ENCODE peak calls at places on chromosomes 16 and 17, in seven cellular contexts. C, H, E, F, W, T and B are unnamed samples.

GRCh38 chr17:12537436-12537835 is 128.3 kb upstream of the MYOCD start:
- DNase-seq in T (no peak), C (no peak), W (no peak), H (no peak), E (no peak), F (no peak), B (no peak)

GRCh38 chr16:30355954-30356308 is 823 bp upstream of the CD2BP2 start:
- DNase-seq in H (no peak), E (no peak), F (no peak), C (no peak), W (no peak), T (no peak), B (no peak)

GRCh38 chr17:38750044-38750311 is 1.8 kb upstream of the PCGF2 start:
- DNase-seq in W (no peak), F (no peak), C (no peak), H (no peak), E (no peak), T (no peak), B (no peak)

GRCh38 chr17:7782237-7782636 is 51.8 kb upstream of the KDM6B start:
- DNase-seq in C (peak; percentile 42), F (no peak), H (peak; percentile 11), W (no peak), T (peak; percentile 5), E (no peak), B (no peak)

GRCh38 chr16:10520869-10521578 is 59.4 kb downstream of the EMP2 start:
- DNase-seq in T (no peak), F (no peak), E (no peak), C (no peak), H (no peak), W (no peak), B (no peak)

GRCh38 chr17:58956997-58957724 is 149.5 kb downstream of the TRIM37 start:
- DNase-seq in C (no peak), F (no peak), E (no peak), H (peak; percentile 86), W (no peak), T (no peak), B (no peak)

GRCh38 chr16:57042157-57043111 is 49.9 kb upstream of the CPNE2 start:
- DNase-seq in F (no peak), T (no peak), E (no peak), H (no peak), C (no peak), W (no peak), B (no peak)

GRCh38 chr17:53058031-53058430 is 764.7 kb upstream of the KIF2B start:
- DNase-seq in C (no peak), W (no peak), T (no peak), H (no peak), E (no peak), F (no peak), B (no peak)

GRCh38 chr17:18225562-18226283 is at the start of gene LLGL1:
- DNase-seq in T (no peak), W (peak; percentile 40), E (no peak), H (no peak), F (no peak), C (no peak), B (peak; percentile 72)

GRCh38 chr17:27616414-27616813 is 14.6 kb upstream of the LGALS9 start:
- DNase-seq in T (no peak), W (no peak), H (no peak), E (no peak), C (no peak), F (no peak), B (no peak)

GRCh38 chr17:79944821-79945391 is 90.8 kb downstream of the TBC1D16 start:
- DNase-seq in F (no peak), C (no peak), E (peak; percentile 41), W (peak; percentile 8), H (no peak), T (no peak), B (peak; percentile 62)

GRCh38 chr17:16920628-16921020 is 51.3 kb downstream of the TNFRSF13B start:
- DNase-seq in F (no peak), W (no peak), T (no peak), E (peak; percentile 25), C (no peak), H (no peak), B (peak; percentile 42)

GRCh38 chr17:67532326-67532871 is 155.3 kb downstream of the PITPNC1 start:
- DNase-seq in T (no peak), E (no peak), C (no peak), H (no peak), F (no peak), W (no peak), B (no peak)

GRCh38 chr16:88924834-88925539 is 52.0 kb downstream of the CBFA2T3 start:
- DNase-seq in W (peak; percentile 78), F (no peak), T (peak; percentile 27), H (peak; percentile 81), C (peak; percentile 78), E (no peak), B (no peak)

GRCh38 chr16:14611660-14612059 is 18.4 kb downstream of the PARN start:
- DNase-seq in E (no peak), W (no peak), C (no peak), F (no peak), T (no peak), H (no peak), B (no peak)

GRCh38 chr17:36667922-36668321 is 66.5 kb downstream of the MRM1 start:
- DNase-seq in C (no peak), H (no peak), T (no peak), F (no peak), E (no peak), W (no peak), B (no peak)

GRCh38 chr17:6574689-6575595 is 18.6 kb upstream of the PITPNM3 start:
- DNase-seq in E (peak; percentile 78), W (no peak), T (peak; percentile 38), C (peak; percentile 65), H (peak; percentile 69), F (no peak), B (peak; percentile 77)

GRCh38 chr17:13833921-13834320 is 232.2 kb upstream of the HS3ST3A1 start:
- DNase-seq in W (no peak), E (no peak), C (peak; percentile 39), F (no peak), T (peak; percentile 9), H (no peak), B (no peak)

GRCh38 chr17:8223356-8224063 is 13.1 kb upstream of the AURKB start:
- DNase-seq in F (peak; percentile 53), H (peak; percentile 38), C (peak; percentile 49), T (no peak), W (peak; percentile 76), E (peak; percentile 82), B (peak; percentile 84)

GRCh38 chr17:77461277-77462057 is 320.7 kb downstream of the SEC14L1 start:
- DNase-seq in T (no peak), W (no peak), E (no peak), H (no peak), C (no peak), F (no peak), B (no peak)
- H3K4me3 ChIP-seq in T (no peak overlapping the region), W (no peak overlapping the region), E (no peak overlapping the region), H (no peak overlapping the region), C (no peak overlapping the region), F (no peak overlapping the region), B (no peak overlapping the region)

DNA sequence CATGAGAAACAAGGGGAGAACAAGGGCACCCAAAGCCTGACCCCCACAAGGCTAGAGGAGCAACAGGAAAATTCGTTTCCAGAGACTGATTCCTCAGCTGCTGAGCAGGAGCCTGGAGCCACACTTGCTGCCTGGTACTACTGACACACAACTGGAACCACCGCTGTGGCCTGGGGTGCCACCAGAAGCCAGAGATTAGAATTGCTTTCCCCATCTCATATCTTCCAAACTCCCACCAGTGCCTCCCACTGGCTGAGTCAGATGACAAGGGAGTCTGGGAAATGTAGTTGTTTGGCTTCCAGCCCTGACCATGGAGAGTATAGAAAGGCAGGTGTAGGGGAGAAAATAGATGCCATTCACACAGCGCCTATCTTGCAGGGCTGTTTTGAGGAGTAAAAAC is 4.1 kb upstream of the TMEM11 start:
- DNase-seq in F (no peak), W (no peak), C (no peak), E (no peak), H (peak; percentile 15), T (no peak), B (no peak)
- TF ChIP-seq CTCF in F (no peak), W (no peak), C (peak; percentile 17), E (no peak), H (peak; percentile 16), T (no peak), B (no peak)

GRCh38 chr17:82536220-82537201 is 17.0 kb downstream of the FOXK2 start:
- DNase-seq in E (peak; percentile 67), F (no peak), W (no peak), T (no peak), C (peak; percentile 81), H (peak; percentile 67), B (no peak)
- H3K4me3 ChIP-seq in E (peak overlapping the region; percentile 17), F (peak overlapping the region; percentile 43), W (peak overlapping the region; percentile 42), T (peak overlapping the region; percentile 2), C (peak overlapping the region; percentile 33), H (peak overlapping the region; percentile 12), B (peak overlapping the region; percentile 25)

DNA sequence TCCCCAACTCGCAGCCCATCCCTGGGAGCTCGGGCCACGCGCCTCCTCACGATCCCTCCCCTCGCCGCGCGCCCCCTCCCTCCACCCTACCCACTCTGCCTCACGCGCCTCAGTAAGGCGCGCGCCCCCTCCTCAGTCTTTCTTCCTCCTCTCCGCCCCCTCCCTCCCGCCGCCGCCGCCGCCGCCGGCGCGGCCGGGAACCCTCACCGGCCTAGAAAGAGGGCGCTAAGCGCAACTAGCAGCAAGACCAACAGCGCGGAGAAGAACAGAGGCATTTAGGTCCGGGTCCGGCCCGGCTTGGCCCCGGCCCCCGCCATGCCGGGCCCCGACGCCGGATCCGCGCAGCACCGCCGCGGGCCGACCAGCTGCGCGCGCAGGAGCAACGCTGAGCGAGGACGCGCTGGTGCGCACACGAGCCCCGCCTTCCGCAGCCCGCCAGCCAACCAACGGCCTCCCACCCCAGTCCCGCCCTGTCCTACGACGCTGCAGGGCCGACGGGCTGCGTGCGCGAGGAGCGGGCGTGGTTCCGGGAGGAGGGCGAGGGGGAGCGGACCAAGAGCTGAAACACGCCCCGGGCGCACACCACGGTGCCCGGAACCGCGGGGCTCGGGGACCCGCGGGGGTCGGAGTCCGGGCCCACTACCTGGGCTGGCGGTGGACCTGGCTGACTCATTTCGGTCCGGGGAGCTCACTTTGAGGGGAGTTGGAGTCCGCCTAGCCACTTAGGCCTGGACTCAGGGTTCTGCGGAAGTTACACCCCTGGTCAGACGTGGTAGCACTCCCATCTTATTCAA is at the start of gene BLTP2:
- DNase-seq in H (peak; percentile 88), E (peak; percentile 98), T (peak; percentile 64), F (peak; percentile 94), W (peak; percentile 97), C (peak; percentile 94), B (peak; percentile 99)
- TF ChIP-seq CTCF in H (no peak), E (no peak), T (no peak), F (peak; percentile 25), W (peak; percentile 13), C (no peak), B (no peak)

GRCh38 chr17:32831223-32831622 is 45.7 kb downstream of the MYO1D start:
- DNase-seq in W (no peak), E (no peak), C (no peak), T (no peak), F (no peak), H (no peak), B (no peak)

GRCh38 chr17:32827227-32827626 is 49.7 kb downstream of the MYO1D start:
- DNase-seq in H (no peak), F (no peak), C (no peak), T (no peak), W (no peak), E (no peak), B (no peak)

GRCh38 chr17:32831627-32832243 is 45.2 kb downstream of the MYO1D start:
- DNase-seq in F (no peak), H (no peak), C (no peak), E (no peak), T (no peak), W (no peak), B (no peak)

GRCh38 chr17:32826076-32826475 is 50.8 kb downstream of the MYO1D start:
- DNase-seq in T (no peak), W (no peak), F (no peak), H (no peak), C (no peak), E (no peak), B (no peak)

GRCh38 chr17:32828822-32829221 is 48.1 kb downstream of the MYO1D start:
- DNase-seq in T (no peak), W (no peak), H (no peak), E (no peak), C (peak; percentile 45), F (no peak), B (no peak)
- H3K4me3 ChIP-seq in T (no peak overlapping the region), W (no peak overlapping the region), H (no peak overlapping the region), E (peak overlapping the region; percentile 2), C (no peak overlapping the region), F (no peak overlapping the region), B (no peak overlapping the region)